ENCODE peak calls at places on chromosomes 4 and X, in six cellular contexts. One of them, this sample, is unnamed.

GRCh38 chrX:80648023-80648422 is 161.7 kb downstream of the BRWD3 start:
- DNase-seq in activated T-helper 1 cell treated with anti-CD3 and anti-CD28 coated beads, Interleukin-2, amount 50 U/mL, for 16 hours: no peak
- DNase-seq in memory B cell: no peak
- DNase-seq in MV-4-11: peak
- DNase-seq in bronchial epithelial cell: peak
- DNase-seq in activated T-cell treated with anti-CD3 and anti-CD28 coated beads for 1 hour: no peak
- DNase-seq in this sample: no peak

GRCh38 chr4:187547281-187547680 is 448.3 kb upstream of the ZFP42 start:
- DNase-seq in activated T-helper 1 cell treated with anti-CD3 and anti-CD28 coated beads, Interleukin-2, amount 50 U/mL, for 16 hours: no peak
- DNase-seq in memory B cell: no peak
- DNase-seq in MV-4-11: no peak
- DNase-seq in bronchial epithelial cell: peak
- DNase-seq in activated T-cell treated with anti-CD3 and anti-CD28 coated beads for 1 hour: no peak
- DNase-seq in this sample: no peak

GRCh38 chr4:149702414-149703108 is 113.1 kb downstream of the IQCM start:
- DNase-seq in activated T-helper 1 cell treated with anti-CD3 and anti-CD28 coated beads, Interleukin-2, amount 50 U/mL, for 16 hours: no peak
- DNase-seq in memory B cell: no peak
- DNase-seq in MV-4-11: no peak
- DNase-seq in bronchial epithelial cell: peak
- DNase-seq in activated T-cell treated with anti-CD3 and anti-CD28 coated beads for 1 hour: no peak
- DNase-seq in this sample: no peak

GRCh38 chrX:31580227-31580626 is 508.4 kb upstream of the FTHL17 start:
- DNase-seq in activated T-helper 1 cell treated with anti-CD3 and anti-CD28 coated beads, Interleukin-2, amount 50 U/mL, for 16 hours: no peak
- DNase-seq in memory B cell: no peak
- DNase-seq in MV-4-11: no peak
- DNase-seq in bronchial epithelial cell: no peak
- DNase-seq in activated T-cell treated with anti-CD3 and anti-CD28 coated beads for 1 hour: no peak
- DNase-seq in this sample: no peak

GRCh38 chrX:23790147-23790497 is 7.1 kb downstream of the SAT1 start:
- DNase-seq in activated T-helper 1 cell treated with anti-CD3 and anti-CD28 coated beads, Interleukin-2, amount 50 U/mL, for 16 hours: no peak
- DNase-seq in memory B cell: no peak
- DNase-seq in MV-4-11: no peak
- DNase-seq in bronchial epithelial cell: no peak
- DNase-seq in activated T-cell treated with anti-CD3 and anti-CD28 coated beads for 1 hour: no peak
- DNase-seq in this sample: no peak

GRCh38 chrX:148691456-148691855 is 191.0 kb downstream of the AFF2 start:
- DNase-seq in activated T-helper 1 cell treated with anti-CD3 and anti-CD28 coated beads, Interleukin-2, amount 50 U/mL, for 16 hours: no peak
- DNase-seq in memory B cell: no peak
- DNase-seq in MV-4-11: no peak
- DNase-seq in bronchial epithelial cell: peak
- DNase-seq in activated T-cell treated with anti-CD3 and anti-CD28 coated beads for 1 hour: no peak
- DNase-seq in this sample: no peak

GRCh38 chr4:95439896-95440295 is 108.9 kb downstream of the UNC5C start:
- DNase-seq in activated T-helper 1 cell treated with anti-CD3 and anti-CD28 coated beads, Interleukin-2, amount 50 U/mL, for 16 hours: no peak
- DNase-seq in memory B cell: no peak
- DNase-seq in MV-4-11: no peak
- DNase-seq in bronchial epithelial cell: no peak
- DNase-seq in activated T-cell treated with anti-CD3 and anti-CD28 coated beads for 1 hour: no peak
- DNase-seq in this sample: no peak

GRCh38 chrX:47283015-47283771 is 50.4 kb downstream of the USP11 start:
- DNase-seq in activated T-helper 1 cell treated with anti-CD3 and anti-CD28 coated beads, Interleukin-2, amount 50 U/mL, for 16 hours: no peak
- DNase-seq in memory B cell: no peak
- DNase-seq in MV-4-11: peak
- DNase-seq in bronchial epithelial cell: peak
- DNase-seq in activated T-cell treated with anti-CD3 and anti-CD28 coated beads for 1 hour: no peak
- DNase-seq in this sample: no peak

GRCh38 chrX:96540111-96540631 is 144.5 kb upstream of the DIAPH2 start:
- DNase-seq in activated T-helper 1 cell treated with anti-CD3 and anti-CD28 coated beads, Interleukin-2, amount 50 U/mL, for 16 hours: no peak
- DNase-seq in memory B cell: no peak
- DNase-seq in MV-4-11: peak
- DNase-seq in bronchial epithelial cell: no peak
- DNase-seq in activated T-cell treated with anti-CD3 and anti-CD28 coated beads for 1 hour: no peak
- DNase-seq in this sample: no peak

GRCh38 chr4:10281996-10282395 is 165.4 kb upstream of the WDR1 start:
- DNase-seq in activated T-helper 1 cell treated with anti-CD3 and anti-CD28 coated beads, Interleukin-2, amount 50 U/mL, for 16 hours: no peak
- DNase-seq in memory B cell: no peak
- DNase-seq in MV-4-11: no peak
- DNase-seq in bronchial epithelial cell: peak
- DNase-seq in activated T-cell treated with anti-CD3 and anti-CD28 coated beads for 1 hour: no peak
- DNase-seq in this sample: no peak

GRCh38 chr4:173317003-173317402 is 17.2 kb downstream of the HMGB2 start:
- DNase-seq in activated T-helper 1 cell treated with anti-CD3 and anti-CD28 coated beads, Interleukin-2, amount 50 U/mL, for 16 hours: no peak
- DNase-seq in memory B cell: no peak
- DNase-seq in MV-4-11: peak
- DNase-seq in bronchial epithelial cell: no peak
- DNase-seq in activated T-cell treated with anti-CD3 and anti-CD28 coated beads for 1 hour: no peak
- DNase-seq in this sample: no peak

GRCh38 chr4:184746532-184746870 is 12.6 kb upstream of the CENPU start:
- DNase-seq in activated T-helper 1 cell treated with anti-CD3 and anti-CD28 coated beads, Interleukin-2, amount 50 U/mL, for 16 hours: no peak
- DNase-seq in memory B cell: no peak
- DNase-seq in MV-4-11: no peak
- DNase-seq in bronchial epithelial cell: peak
- DNase-seq in activated T-cell treated with anti-CD3 and anti-CD28 coated beads for 1 hour: no peak
- DNase-seq in this sample: no peak

GRCh38 chrX:153411988-153412574 is 809 bp downstream of the ZFP92 start:
- DNase-seq in activated T-helper 1 cell treated with anti-CD3 and anti-CD28 coated beads, Interleukin-2, amount 50 U/mL, for 16 hours: no peak
- DNase-seq in memory B cell: no peak
- DNase-seq in MV-4-11: no peak
- DNase-seq in bronchial epithelial cell: peak
- DNase-seq in activated T-cell treated with anti-CD3 and anti-CD28 coated beads for 1 hour: no peak
- DNase-seq in this sample: no peak

GRCh38 chr4:142567199-142567598 is 278.9 kb downstream of the INPP4B start:
- DNase-seq in activated T-helper 1 cell treated with anti-CD3 and anti-CD28 coated beads, Interleukin-2, amount 50 U/mL, for 16 hours: peak
- DNase-seq in memory B cell: no peak
- DNase-seq in MV-4-11: no peak
- DNase-seq in bronchial epithelial cell: peak
- DNase-seq in activated T-cell treated with anti-CD3 and anti-CD28 coated beads for 1 hour: peak
- DNase-seq in this sample: peak

GRCh38 chr4:6272863-6273660 is 3.4 kb downstream of the WFS1 start:
- DNase-seq in activated T-helper 1 cell treated with anti-CD3 and anti-CD28 coated beads, Interleukin-2, amount 50 U/mL, for 16 hours: no peak
- DNase-seq in memory B cell: no peak
- DNase-seq in MV-4-11: no peak
- DNase-seq in bronchial epithelial cell: peak
- DNase-seq in activated T-cell treated with anti-CD3 and anti-CD28 coated beads for 1 hour: no peak
- DNase-seq in this sample: no peak

GRCh38 chr4:168291242-168291641 is 27.3 kb downstream of the DDX60 start:
- DNase-seq in activated T-helper 1 cell treated with anti-CD3 and anti-CD28 coated beads, Interleukin-2, amount 50 U/mL, for 16 hours: no peak
- DNase-seq in memory B cell: no peak
- DNase-seq in MV-4-11: no peak
- DNase-seq in bronchial epithelial cell: no peak
- DNase-seq in activated T-cell treated with anti-CD3 and anti-CD28 coated beads for 1 hour: no peak
- DNase-seq in this sample: no peak

GRCh38 chr4:112378858-112379257 is 81.7 kb downstream of the ALPK1 start:
- DNase-seq in activated T-helper 1 cell treated with anti-CD3 and anti-CD28 coated beads, Interleukin-2, amount 50 U/mL, for 16 hours: no peak
- DNase-seq in memory B cell: no peak
- DNase-seq in MV-4-11: no peak
- DNase-seq in bronchial epithelial cell: no peak
- DNase-seq in activated T-cell treated with anti-CD3 and anti-CD28 coated beads for 1 hour: no peak
- DNase-seq in this sample: no peak

GRCh38 chrX:114582698-114583395 is 1.0 kb upstream of the HTR2C start:
- DNase-seq in activated T-helper 1 cell treated with anti-CD3 and anti-CD28 coated beads, Interleukin-2, amount 50 U/mL, for 16 hours: no peak
- DNase-seq in memory B cell: no peak
- DNase-seq in MV-4-11: no peak
- DNase-seq in bronchial epithelial cell: no peak
- DNase-seq in activated T-cell treated with anti-CD3 and anti-CD28 coated beads for 1 hour: no peak
- DNase-seq in this sample: no peak

GRCh38 chr4:152640058-152640921 is 39.5 kb downstream of the TMEM154 start:
- DNase-seq in activated T-helper 1 cell treated with anti-CD3 and anti-CD28 coated beads, Interleukin-2, amount 50 U/mL, for 16 hours: no peak
- DNase-seq in memory B cell: peak
- DNase-seq in MV-4-11: peak
- DNase-seq in bronchial epithelial cell: peak
- DNase-seq in activated T-cell treated with anti-CD3 and anti-CD28 coated beads for 1 hour: no peak
- DNase-seq in this sample: no peak

GRCh38 chr4:56276547-56276946 is 110.7 kb downstream of the AASDH start:
- DNase-seq in activated T-helper 1 cell treated with anti-CD3 and anti-CD28 coated beads, Interleukin-2, amount 50 U/mL, for 16 hours: no peak
- DNase-seq in memory B cell: no peak
- DNase-seq in MV-4-11: no peak
- DNase-seq in bronchial epithelial cell: peak
- DNase-seq in activated T-cell treated with anti-CD3 and anti-CD28 coated beads for 1 hour: no peak
- DNase-seq in this sample: no peak

GRCh38 chrX:110450050-110450449 is 91.4 kb downstream of the RTL9 start:
- DNase-seq in activated T-helper 1 cell treated with anti-CD3 and anti-CD28 coated beads, Interleukin-2, amount 50 U/mL, for 16 hours: peak
- DNase-seq in memory B cell: peak
- DNase-seq in MV-4-11: peak
- DNase-seq in bronchial epithelial cell: peak
- DNase-seq in activated T-cell treated with anti-CD3 and anti-CD28 coated beads for 1 hour: peak
- DNase-seq in this sample: peak

GRCh38 chr4:41709844-41710481 is 38.6 kb downstream of the PHOX2B start:
- DNase-seq in activated T-helper 1 cell treated with anti-CD3 and anti-CD28 coated beads, Interleukin-2, amount 50 U/mL, for 16 hours: no peak
- DNase-seq in memory B cell: no peak
- DNase-seq in MV-4-11: no peak
- DNase-seq in bronchial epithelial cell: peak
- DNase-seq in activated T-cell treated with anti-CD3 and anti-CD28 coated beads for 1 hour: no peak
- DNase-seq in this sample: no peak

GRCh38 chr4:91330555-91331137 is 973.1 kb upstream of the GRID2 start:
- DNase-seq in activated T-helper 1 cell treated with anti-CD3 and anti-CD28 coated beads, Interleukin-2, amount 50 U/mL, for 16 hours: no peak
- DNase-seq in memory B cell: no peak
- DNase-seq in MV-4-11: no peak
- DNase-seq in bronchial epithelial cell: peak
- DNase-seq in activated T-cell treated with anti-CD3 and anti-CD28 coated beads for 1 hour: no peak
- DNase-seq in this sample: no peak

This sample was measured in T follicular helper cell.